ENCODE peak calls at places on chromosomes 7 and 10, in seven cellular contexts. One of them, this sample, is unnamed.

GRCh38 chr7:7639421-7639820 is 1.1 kb upstream of the UMAD1 start:
- DNase-seq in foreskin fibroblast: no peak
- DNase-seq in suprapubic skin: no peak
- DNase-seq in activated T-helper 1 cell treated with anti-CD3 and anti-CD28 coated beads, Interleukin-2, amount 50 U/mL, for 16 hours: no peak
- DNase-seq in HCT116: no peak
- DNase-seq in CD8-positive, alpha-beta memory T cell: no peak
- DNase-seq in effector CD4-positive, alpha-beta T cell: no peak
- DNase-seq in this sample: no peak

GRCh38 chr7:75756340-75757297 is 15.4 kb downstream of the CCL26 start:
- DNase-seq in foreskin fibroblast: peak; percentile 75
- DNase-seq in suprapubic skin: no peak
- DNase-seq in activated T-helper 1 cell treated with anti-CD3 and anti-CD28 coated beads, Interleukin-2, amount 50 U/mL, for 16 hours: no peak
- DNase-seq in HCT116: peak; percentile 22
- DNase-seq in CD8-positive, alpha-beta memory T cell: no peak
- DNase-seq in effector CD4-positive, alpha-beta T cell: no peak
- DNase-seq in this sample: no peak

GRCh38 chr10:80699602-80700039 is 161.9 kb downstream of the SH2D4B start:
- DNase-seq in foreskin fibroblast: peak; percentile 78
- DNase-seq in suprapubic skin: peak; percentile 93
- DNase-seq in activated T-helper 1 cell treated with anti-CD3 and anti-CD28 coated beads, Interleukin-2, amount 50 U/mL, for 16 hours: peak; percentile 25
- DNase-seq in HCT116: peak; percentile 51
- DNase-seq in CD8-positive, alpha-beta memory T cell: peak; percentile 47
- DNase-seq in effector CD4-positive, alpha-beta T cell: peak; percentile 54
- DNase-seq in this sample: peak; percentile 56

GRCh38 chr10:52539463-52539862 is 225.4 kb downstream of the DKK1 start:
- DNase-seq in foreskin fibroblast: peak; percentile 21
- DNase-seq in suprapubic skin: no peak
- DNase-seq in activated T-helper 1 cell treated with anti-CD3 and anti-CD28 coated beads, Interleukin-2, amount 50 U/mL, for 16 hours: no peak
- DNase-seq in HCT116: peak; percentile 71
- DNase-seq in CD8-positive, alpha-beta memory T cell: no peak
- DNase-seq in effector CD4-positive, alpha-beta T cell: no peak
- DNase-seq in this sample: no peak

GRCh38 chr10:109773818-109774440 is 149.4 kb downstream of the XPNPEP1 start:
- DNase-seq in foreskin fibroblast: peak; percentile 59
- DNase-seq in suprapubic skin: no peak
- DNase-seq in activated T-helper 1 cell treated with anti-CD3 and anti-CD28 coated beads, Interleukin-2, amount 50 U/mL, for 16 hours: no peak
- DNase-seq in HCT116: peak; percentile 16
- DNase-seq in CD8-positive, alpha-beta memory T cell: no peak
- DNase-seq in effector CD4-positive, alpha-beta T cell: no peak
- DNase-seq in this sample: no peak

GRCh38 chr7:44505595-44505994 is 15.1 kb upstream of the NUDCD3 start:
- DNase-seq in foreskin fibroblast: no peak
- DNase-seq in suprapubic skin: no peak
- DNase-seq in activated T-helper 1 cell treated with anti-CD3 and anti-CD28 coated beads, Interleukin-2, amount 50 U/mL, for 16 hours: no peak
- DNase-seq in HCT116: no peak
- DNase-seq in CD8-positive, alpha-beta memory T cell: no peak
- DNase-seq in effector CD4-positive, alpha-beta T cell: no peak
- DNase-seq in this sample: no peak

GRCh38 chr7:107610353-107610752 is 30.3 kb downstream of the BCAP29 start:
- DNase-seq in foreskin fibroblast: no peak
- DNase-seq in suprapubic skin: no peak
- DNase-seq in activated T-helper 1 cell treated with anti-CD3 and anti-CD28 coated beads, Interleukin-2, amount 50 U/mL, for 16 hours: no peak
- DNase-seq in HCT116: no peak
- DNase-seq in CD8-positive, alpha-beta memory T cell: no peak
- DNase-seq in effector CD4-positive, alpha-beta T cell: no peak
- DNase-seq in this sample: no peak

GRCh38 chr10:130816116-130816901 is 495.2 kb downstream of the TCERG1L start:
- DNase-seq in foreskin fibroblast: no peak
- DNase-seq in suprapubic skin: peak; percentile 35
- DNase-seq in activated T-helper 1 cell treated with anti-CD3 and anti-CD28 coated beads, Interleukin-2, amount 50 U/mL, for 16 hours: no peak
- DNase-seq in HCT116: no peak
- DNase-seq in CD8-positive, alpha-beta memory T cell: no peak
- DNase-seq in effector CD4-positive, alpha-beta T cell: no peak
- DNase-seq in this sample: no peak

GRCh38 chr10:22022257-22023051 is 18.9 kb upstream of the DNAJC1 start:
- DNase-seq in foreskin fibroblast: no peak
- DNase-seq in suprapubic skin: no peak
- DNase-seq in activated T-helper 1 cell treated with anti-CD3 and anti-CD28 coated beads, Interleukin-2, amount 50 U/mL, for 16 hours: peak; percentile 24
- DNase-seq in HCT116: no peak
- DNase-seq in CD8-positive, alpha-beta memory T cell: peak; percentile 27
- DNase-seq in effector CD4-positive, alpha-beta T cell: peak; percentile 37
- DNase-seq in this sample: no peak

GRCh38 chr7:155881471-155882350 is 69.4 kb upstream of the SHH start:
- DNase-seq in foreskin fibroblast: no peak
- DNase-seq in suprapubic skin: peak; percentile 69
- DNase-seq in activated T-helper 1 cell treated with anti-CD3 and anti-CD28 coated beads, Interleukin-2, amount 50 U/mL, for 16 hours: no peak
- DNase-seq in HCT116: no peak
- DNase-seq in CD8-positive, alpha-beta memory T cell: no peak
- DNase-seq in effector CD4-positive, alpha-beta T cell: no peak
- DNase-seq in this sample: no peak

GRCh38 chr7:112937651-112938390 is 147.6 kb upstream of the TMEM168 start:
- DNase-seq in foreskin fibroblast: peak; percentile 25
- DNase-seq in suprapubic skin: no peak
- DNase-seq in activated T-helper 1 cell treated with anti-CD3 and anti-CD28 coated beads, Interleukin-2, amount 50 U/mL, for 16 hours: no peak
- DNase-seq in HCT116: no peak
- DNase-seq in CD8-positive, alpha-beta memory T cell: no peak
- DNase-seq in effector CD4-positive, alpha-beta T cell: no peak
- DNase-seq in this sample: no peak

GRCh38 chr10:7206407-7207127 is 204.3 kb downstream of the SFMBT2 start:
- DNase-seq in foreskin fibroblast: no peak
- DNase-seq in suprapubic skin: no peak
- DNase-seq in activated T-helper 1 cell treated with anti-CD3 and anti-CD28 coated beads, Interleukin-2, amount 50 U/mL, for 16 hours: no peak
- DNase-seq in HCT116: no peak
- DNase-seq in CD8-positive, alpha-beta memory T cell: no peak
- DNase-seq in effector CD4-positive, alpha-beta T cell: no peak
- DNase-seq in this sample: peak; percentile 53

GRCh38 chr10:12107781-12108180 is 21.7 kb upstream of the SEC61A2 start:
- DNase-seq in foreskin fibroblast: no peak
- DNase-seq in suprapubic skin: no peak
- DNase-seq in activated T-helper 1 cell treated with anti-CD3 and anti-CD28 coated beads, Interleukin-2, amount 50 U/mL, for 16 hours: no peak
- DNase-seq in HCT116: no peak
- DNase-seq in CD8-positive, alpha-beta memory T cell: no peak
- DNase-seq in effector CD4-positive, alpha-beta T cell: no peak
- DNase-seq in this sample: no peak

GRCh38 chr10:90930971-90931841 is 10.3 kb upstream of the ANKRD1 start:
- DNase-seq in foreskin fibroblast: peak; percentile 78
- DNase-seq in suprapubic skin: no peak
- DNase-seq in activated T-helper 1 cell treated with anti-CD3 and anti-CD28 coated beads, Interleukin-2, amount 50 U/mL, for 16 hours: no peak
- DNase-seq in HCT116: no peak
- DNase-seq in CD8-positive, alpha-beta memory T cell: no peak
- DNase-seq in effector CD4-positive, alpha-beta T cell: no peak
- DNase-seq in this sample: no peak

This sample was measured in CD14-positive monocyte.